ENCODE peak calls at places on chromosomes 2 and 18, in ten cellular contexts. E is activated T-cell treated with anti-CD3 and anti-CD28 coated beads, Interleukin-2, amount 50 U/mL, for 48 hours; O is NCI-H1092 treated with DMSO at 0.1 percent for 48 hours; F is nephron progenitor cell; P is stimulated activated CD4-positive, alpha-beta T cell treated with anti-CD3 and anti-CD28 coated beads, Interleukin-1b, Interleukin-23, amount 100 ng/mL, for 48 hours; Z is heart right ventricle; N is osteocyte; A is memory B cell; D is heart left ventricle; V is NCI-H2171. C is an unnamed sample.

GRCh38 chr2:78532762-78533399 is 492.6 kb upstream of the REG3G start:
- DNase-seq in E (no peak), O (no peak), F (no peak), P (no peak), Z (no peak), N (no peak), A (no peak), D (no peak), V (no peak), C (no peak)

GRCh38 chr2:126368778-126369177 is 287.2 kb upstream of the GYPC start:
- DNase-seq in E (no peak), O (no peak), F (no peak), P (no peak), Z (no peak), N (no peak), A (no peak), D (peak; percentile 23), V (no peak), C (no peak)

GRCh38 chr2:121080013-121080772 is 204.8 kb downstream of the TFCP2L1 start:
- DNase-seq in E (peak; percentile 52), O (peak; percentile 53), F (peak; percentile 87), P (peak; percentile 15), Z (no peak), N (no peak), A (peak; percentile 34), D (no peak), V (peak; percentile 38), C (no peak)

GRCh38 chr2:67660871-67661270 is 263.7 kb downstream of the ETAA1 start:
- DNase-seq in E (no peak), O (no peak), F (no peak), P (no peak), Z (no peak), N (no peak), A (no peak), D (no peak), V (no peak), C (no peak)

GRCh38 chr18:3593904-3594759 is 144.2 kb downstream of the TGIF1 start:
- DNase-seq in E (peak; percentile 94), O (peak; percentile 86), F (peak; percentile 88), P (peak; percentile 90), Z (peak; percentile 71), N (peak; percentile 95), A (peak; percentile 90), D (peak; percentile 91), V (peak; percentile 85), C (peak; percentile 95)

GRCh38 chr2:150282821-150283309 is 204.6 kb downstream of the RND3 start:
- DNase-seq in E (no peak), O (no peak), F (peak; percentile 2), P (no peak), Z (no peak), N (no peak), A (no peak), D (peak; percentile 25), V (no peak), C (no peak)

GRCh38 chr18:75407468-75408437 is 19.8 kb downstream of the SMIM21 start:
- DNase-seq in E (no peak), O (no peak), F (peak; percentile 25), P (no peak), Z (no peak), N (no peak), A (no peak), D (no peak), V (no peak), C (no peak)

GRCh38 chr2:76978064-76978463 is 544.1 kb downstream of the LRRTM4 start:
- DNase-seq in E (no peak), O (no peak), F (no peak), P (no peak), Z (no peak), N (no peak), A (no peak), D (no peak), V (no peak), C (no peak)

GRCh38 chr2:240567137-240567871 is 980 bp upstream of the RNPEPL1 start:
- DNase-seq in E (peak; percentile 60), O (no peak), F (no peak), P (no peak), Z (peak; percentile 18), N (peak; percentile 76), A (no peak), D (peak; percentile 10), V (no peak), C (peak; percentile 65)

GRCh38 chr2:208025814-208026184 is 472 bp upstream of the PLEKHM3 start:
- DNase-seq in E (peak; percentile 68), O (no peak), F (no peak), P (peak; percentile 59), Z (no peak), N (no peak), A (no peak), D (no peak), V (no peak), C (no peak)

GRCh38 chr18:10123006-10123950 is 209.5 kb downstream of the VAPA start:
- DNase-seq in E (no peak), O (no peak), F (no peak), P (no peak), Z (no peak), N (no peak), A (no peak), D (no peak), V (no peak), C (no peak)

GRCh38 chr2:47309472-47309951 is 93.4 kb upstream of the MSH2 start:
- DNase-seq in E (no peak), O (no peak), F (no peak), P (no peak), Z (no peak), N (no peak), A (no peak), D (no peak), V (no peak), C (no peak)

GRCh38 chr2:113762377-113763118 is 6.1 kb upstream of the SLC35F5 start:
- DNase-seq in E (no peak), O (no peak), F (no peak), P (no peak), Z (no peak), N (no peak), A (no peak), D (no peak), V (no peak), C (no peak)

GRCh38 chr2:27720004-27720551 is 51.4 kb upstream of the MRPL33 start:
- DNase-seq in E (peak; percentile 75), O (no peak), F (no peak), P (peak; percentile 77), Z (no peak), N (no peak), A (no peak), D (no peak), V (no peak), C (no peak)

GRCh38 chr2:135745545-135745944 is 3.9 kb downstream of the UBXN4 start:
- DNase-seq in E (no peak), O (no peak), F (no peak), P (no peak), Z (no peak), N (no peak), A (no peak), D (no peak), V (no peak), C (no peak)

GRCh38 chr2:235170536-235171510 is 219.0 kb downstream of the SH3BP4 start:
- DNase-seq in E (no peak), O (peak; percentile 31), F (peak; percentile 13), P (no peak), Z (no peak), N (peak; percentile 89), A (no peak), D (no peak), V (no peak), C (no peak)

GRCh38 chr2:238684362-238685326 is 163.2 kb upstream of the TWIST2 start:
- DNase-seq in E (no peak), O (no peak), F (no peak), P (peak; percentile 11), Z (no peak), N (no peak), A (no peak), D (no peak), V (no peak), C (peak; percentile 83)

GRCh38 chr2:239056611-239057010 is 208.7 kb downstream of the TWIST2 start:
- DNase-seq in E (no peak), O (no peak), F (no peak), P (no peak), Z (no peak), N (no peak), A (no peak), D (no peak), V (no peak), C (no peak)

GRCh38 chr2:189014426-189015138 is 40.4 kb downstream of the COL3A1 start:
- DNase-seq in E (no peak), O (no peak), F (no peak), P (no peak), Z (no peak), N (no peak), A (no peak), D (no peak), V (no peak), C (no peak)

GRCh38 chr2:236776695-236777251 is 207.1 kb downstream of the ACKR3 start:
- DNase-seq in E (no peak), O (peak; percentile 45), F (no peak), P (no peak), Z (no peak), N (no peak), A (no peak), D (no peak), V (peak; percentile 64), C (no peak)

GRCh38 chr2:1685957-1686783 is 58.1 kb downstream of the PXDN start:
- DNase-seq in E (no peak), O (no peak), F (no peak), P (no peak), Z (no peak), N (peak; percentile 81), A (no peak), D (no peak), V (no peak), C (no peak)

GRCh38 chr2:109135572-109136185 is 6.7 kb downstream of the SH3RF3 start:
- DNase-seq in E (peak; percentile 10), O (peak; percentile 71), F (no peak), P (no peak), Z (no peak), N (peak; percentile 13), A (no peak), D (no peak), V (no peak), C (no peak)

GRCh38 chr18:78610179-78610578 is 369.4 kb upstream of the SALL3 start:
- DNase-seq in E (no peak), O (no peak), F (no peak), P (no peak), Z (no peak), N (no peak), A (no peak), D (no peak), V (no peak), C (no peak)

GRCh38 chr2:53210538-53210937 is 557.1 kb upstream of the CHAC2 start:
- DNase-seq in E (no peak), O (no peak), F (no peak), P (no peak), Z (no peak), N (no peak), A (no peak), D (no peak), V (peak; percentile 11), C (no peak)

GRCh38 chr2:164495491-164496223 is 125.6 kb downstream of the GRB14 start:
- DNase-seq in E (no peak), O (peak; percentile 20), F (no peak), P (no peak), Z (no peak), N (no peak), A (no peak), D (no peak), V (no peak), C (no peak)

GRCh38 chr2:31000970-31001369 is 137.3 kb downstream of the GALNT14 start:
- DNase-seq in E (no peak), O (peak; percentile 82), F (no peak), P (no peak), Z (no peak), N (no peak), A (no peak), D (no peak), V (no peak), C (no peak)

GRCh38 chr2:224506494-224506893 is 78.7 kb downstream of the CUL3 start:
- DNase-seq in E (no peak), O (no peak), F (no peak), P (no peak), Z (no peak), N (no peak), A (no peak), D (no peak), V (no peak), C (no peak)

GRCh38 chr2:150327546-150328495 is 159.6 kb downstream of the RND3 start:
- DNase-seq in E (no peak), O (peak; percentile 81), F (no peak), P (no peak), Z (no peak), N (no peak), A (no peak), D (no peak), V (no peak), C (no peak)

C was measured in right atrium auricular region.